ENCODE peak calls at places on chromosomes 5 and 9, in five cellular contexts. F is activated naive CD4-positive, alpha-beta T cell treated with Interleukin-2 at 50 U/mL for 16 hours; M is activated CD4-positive, alpha-beta T cell treated with anti-CD3 and anti-CD28 coated beads, Interleukin-2, amount 50 U/mL, for 1 hour; Q is cardiac muscle cell; Z is stimulated activated CD8-positive, alpha-beta memory T cell treated with anti-CD3 and anti-CD28 coated beads, Interleukin-4, amount 100 ng/mL, for 4 hours. W is an unnamed sample.

GRCh38 chr5:120813551-120813950 is 349.5 kb downstream of the PRR16 start:
- DNase-seq in F (no peak), M (no peak), Q (no peak), Z (no peak), W (no peak)

GRCh38 chr9:4826417-4827166 is 33.8 kb downstream of the RCL1 start:
- DNase-seq in F (no peak), M (no peak), Q (no peak), Z (no peak), W (peak; percentile 3)

GRCh38 chr5:109585012-109585599 is 104.6 kb upstream of the MAN2A1 start:
- DNase-seq in F (no peak), M (no peak), Q (peak; percentile 81), Z (no peak), W (no peak)

GRCh38 chr5:95940758-95941682 is 20.6 kb downstream of the ELL2 start:
- DNase-seq in F (no peak), M (no peak), Q (peak; percentile 38), Z (no peak), W (no peak)

GRCh38 chr5:96741911-96742310 is 65.8 kb downstream of the ERAP1 start:
- DNase-seq in F (no peak), M (no peak), Q (no peak), Z (no peak), W (no peak)

GRCh38 chr5:54013556-54014157 is 296.7 kb downstream of the ARL15 start:
- DNase-seq in F (peak; percentile 39), M (no peak), Q (peak; percentile 83), Z (no peak), W (no peak)

GRCh38 chr5:138696501-138696900 is 56.7 kb upstream of the CTNNA1 start:
- DNase-seq in F (no peak), M (no peak), Q (peak; percentile 82), Z (no peak), W (no peak)

GRCh38 chr5:31232273-31232888 is 38.9 kb downstream of the CDH6 start:
- DNase-seq in F (no peak), M (no peak), Q (peak; percentile 79), Z (no peak), W (no peak)

GRCh38 chr9:116765009-116765408 is 77.9 kb downstream of the TRIM32 start:
- DNase-seq in F (no peak), M (no peak), Q (no peak), Z (no peak), W (no peak)

GRCh38 chr9:98099898-98100297 is 19.1 kb downstream of the TRIM14 start:
- DNase-seq in F (no peak), M (no peak), Q (no peak), Z (no peak), W (no peak)

GRCh38 chr5:122183098-122183794 is 53.9 kb downstream of the ZNF474 start:
- DNase-seq in F (no peak), M (no peak), Q (peak; percentile 87), Z (no peak), W (no peak)

GRCh38 chr5:112907166-112907611 is 14.8 kb downstream of the REEP5 start:
- DNase-seq in F (no peak), M (no peak), Q (no peak), Z (no peak), W (no peak)

GRCh38 chr9:110919609-110920008 is 118.7 kb downstream of the LPAR1 start:
- DNase-seq in F (no peak), M (no peak), Q (peak; percentile 84), Z (no peak), W (no peak)

GRCh38 chr9:90526386-90526785 is 116.2 kb downstream of the DIRAS2 start:
- DNase-seq in F (no peak), M (no peak), Q (no peak), Z (no peak), W (no peak)

GRCh38 chr5:60703944-60704343 is 4.0 kb upstream of the DEPDC1B start:
- DNase-seq in F (no peak), M (no peak), Q (no peak), Z (no peak), W (no peak)

GRCh38 chr9:93126825-93127368 is 7.2 kb downstream of the NINJ1 start:
- DNase-seq in F (no peak), M (peak; percentile 14), Q (peak; percentile 25), Z (no peak), W (no peak)

GRCh38 chr9:120864719-120865118 is 12.3 kb downstream of the PHF19 start:
- DNase-seq in F (no peak), M (no peak), Q (no peak), Z (no peak), W (no peak)

GRCh38 chr5:81802020-81802419 is 51.1 kb upstream of the SSBP2 start:
- DNase-seq in F (no peak), M (no peak), Q (no peak), Z (no peak), W (no peak)

GRCh38 chr9:113483676-113484257 is 20.2 kb downstream of the RGS3 start:
- DNase-seq in F (no peak), M (no peak), Q (no peak), Z (no peak), W (no peak)

GRCh38 chr5:123755587-123756324 is 243.8 kb downstream of the CSNK1G3 start:
- DNase-seq in F (no peak), M (no peak), Q (peak; percentile 50), Z (no peak), W (no peak)

GRCh38 chr5:169742773-169743296 is 105.8 kb downstream of the DOCK2 start:
- DNase-seq in F (no peak), M (no peak), Q (peak; percentile 27), Z (no peak), W (no peak)

GRCh38 chr5:72842816-72843215 is 26.4 kb downstream of the TNPO1 start:
- DNase-seq in F (no peak), M (no peak), Q (no peak), Z (no peak), W (no peak)

GRCh38 chr9:69579032-69579748 is 93.0 kb downstream of the APBA1 start:
- DNase-seq in F (no peak), M (no peak), Q (no peak), Z (no peak), W (no peak)

GRCh38 chr5:78221964-78222451 is 72.5 kb downstream of the AP3B1 start:
- DNase-seq in F (no peak), M (no peak), Q (peak; percentile 47), Z (no peak), W (no peak)

GRCh38 chr5:163766936-163767670 is 261.7 kb downstream of the MAT2B start:
- DNase-seq in F (no peak), M (no peak), Q (no peak), Z (no peak), W (no peak)

GRCh38 chr5:32794086-32794485 is 83.0 kb downstream of the NPR3 start:
- DNase-seq in F (no peak), M (no peak), Q (peak; percentile 27), Z (no peak), W (no peak)

GRCh38 chr5:34001231-34001935 is 6.5 kb downstream of the AMACR start:
- DNase-seq in F (no peak), M (no peak), Q (peak; percentile 20), Z (no peak), W (no peak)

GRCh38 chr5:40600383-40600782 is 79.3 kb upstream of the PTGER4 start:
- DNase-seq in F (no peak), M (no peak), Q (no peak), Z (no peak), W (no peak)

GRCh38 chr5:62306494-62307363 is 723 bp downstream of the KIF2A start:
- DNase-seq in F (peak; percentile 71), M (peak; percentile 42), Q (peak; percentile 51), Z (peak; percentile 41), W (peak; percentile 58)

GRCh38 chr5:57402348-57402747 is 80.3 kb downstream of the ACTBL2 start:
- DNase-seq in F (no peak), M (no peak), Q (no peak), Z (no peak), W (no peak)

GRCh38 chr5:39231705-39232525 is 12.6 kb upstream of the FYB1 start:
- DNase-seq in F (peak; percentile 54), M (no peak), Q (peak; percentile 57), Z (no peak), W (peak; percentile 42)

GRCh38 chr5:157180374-157181264 is at the start of gene ITK:
- DNase-seq in F (no peak), M (no peak), Q (no peak), Z (no peak), W (peak; percentile 58)

GRCh38 chr9:135971892-135972291 is 10.7 kb upstream of the UBAC1 start:
- DNase-seq in F (peak; percentile 35), M (peak; percentile 54), Q (no peak), Z (no peak), W (no peak)

GRCh38 chr9:111212874-111213273 is 117.2 kb downstream of the OR2K2 start:
- DNase-seq in F (no peak), M (no peak), Q (no peak), Z (no peak), W (no peak)

GRCh38 chr9:78023003-78023741 is 8.4 kb downstream of the GNAQ start:
- DNase-seq in F (no peak), M (no peak), Q (peak; percentile 82), Z (no peak), W (no peak)

GRCh38 chr9:83238871-83239624 is 176.1 kb upstream of the RASEF start:
- DNase-seq in F (no peak), M (no peak), Q (peak; percentile 64), Z (no peak), W (no peak)

GRCh38 chr9:12684923-12685468 is 8.2 kb upstream of the TYRP1 start:
- DNase-seq in F (no peak), M (no peak), Q (peak; percentile 42), Z (no peak), W (no peak)

GRCh38 chr9:10371824-10372223 is 241.0 kb downstream of the PTPRD start:
- DNase-seq in F (no peak), M (no peak), Q (no peak), Z (no peak), W (no peak)

W was measured in T-helper 2 cell treated with Interferon-gamma antibody and Interleukin-4, amounts not matched to agents 5 μg/mL and 100 μg/mL, for 36 hours.